ENCODE peak calls at places on chromosomes 4 and X, in six cellular contexts. One of them, this sample, is unnamed.

GRCh38 chr4:5619913-5620625 is 88.3 kb downstream of the EVC2 start:
- DNase-seq in HepG2: no peak
- DNase-seq in SK-N-SH: no peak
- DNase-seq in K562: no peak
- DNase-seq in H1: no peak
- DNase-seq in GM12878: no peak
- DNase-seq in this sample: no peak

GRCh38 chr4:66653937-66654336 is 891.4 kb downstream of the CENPC start:
- DNase-seq in GM12878: no peak
- DNase-seq in H1: no peak
- DNase-seq in HepG2: no peak
- DNase-seq in SK-N-SH: no peak
- DNase-seq in K562: no peak
- DNase-seq in this sample: no peak

GRCh38 chr4:112735474-112735951 is 98.6 kb downstream of the LARP7 start:
- DNase-seq in GM12878: peak; percentile 69
- DNase-seq in K562: no peak
- DNase-seq in SK-N-SH: no peak
- DNase-seq in HepG2: no peak
- DNase-seq in H1: no peak
- DNase-seq in this sample: no peak

GRCh38 chrX:43745938-43746721 is 90.0 kb downstream of the MAOA start:
- DNase-seq in HepG2: no peak
- DNase-seq in K562: no peak
- DNase-seq in H1: no peak
- DNase-seq in GM12878: no peak
- DNase-seq in SK-N-SH: no peak
- DNase-seq in this sample: no peak

GRCh38 chr4:153521995-153522799 is 56.0 kb downstream of the TMEM131L start:
- DNase-seq in GM12878: peak; percentile 71
- DNase-seq in K562: no peak
- DNase-seq in SK-N-SH: no peak
- DNase-seq in H1: no peak
- DNase-seq in HepG2: no peak
- DNase-seq in this sample: no peak

GRCh38 chr4:54165438-54165837 is 63.7 kb upstream of the PDGFRA start:
- DNase-seq in H1: no peak
- DNase-seq in SK-N-SH: no peak
- DNase-seq in GM12878: no peak
- DNase-seq in HepG2: peak; percentile 7
- DNase-seq in K562: no peak
- DNase-seq in this sample: peak; percentile 36

GRCh38 chrX:5163663-5164062 is 1065.0 kb downstream of the NLGN4X start:
- DNase-seq in GM12878: no peak
- DNase-seq in SK-N-SH: no peak
- DNase-seq in K562: no peak
- DNase-seq in H1: no peak
- DNase-seq in HepG2: no peak
- DNase-seq in this sample: no peak

GRCh38 chr4:83561381-83561780 is 25.5 kb downstream of the GPAT3 start:
- DNase-seq in K562: no peak
- DNase-seq in SK-N-SH: no peak
- DNase-seq in HepG2: peak; percentile 55
- DNase-seq in GM12878: no peak
- DNase-seq in H1: no peak
- DNase-seq in this sample: peak; percentile 80

GRCh38 chr4:189096717-189097116 is 844.0 kb upstream of the FRG1 start:
- DNase-seq in K562: peak; percentile 36
- DNase-seq in HepG2: no peak
- DNase-seq in SK-N-SH: peak; percentile 54
- DNase-seq in GM12878: no peak
- DNase-seq in H1: no peak
- DNase-seq in this sample: no peak

GRCh38 chr4:188941524-188942109 is 802.4 kb downstream of the TRIML1 start:
- DNase-seq in SK-N-SH: no peak
- DNase-seq in HepG2: no peak
- DNase-seq in H1: no peak
- DNase-seq in GM12878: no peak
- DNase-seq in K562: no peak
- DNase-seq in this sample: peak; percentile 95

GRCh38 chr4:53547983-53548382 is 43.3 kb downstream of the LNX1 start:
- DNase-seq in H1: no peak
- DNase-seq in SK-N-SH: no peak
- DNase-seq in K562: no peak
- DNase-seq in HepG2: no peak
- DNase-seq in GM12878: no peak
- DNase-seq in this sample: no peak

GRCh38 chr4:139975830-139976272 is 178.1 kb downstream of the MAML3 start:
- DNase-seq in HepG2: no peak
- DNase-seq in H1: no peak
- DNase-seq in K562: no peak
- DNase-seq in GM12878: no peak
- DNase-seq in SK-N-SH: no peak
- DNase-seq in this sample: no peak

GRCh38 chr4:95546866-95547707 is 1.7 kb downstream of the UNC5C start:
- DNase-seq in SK-N-SH: peak; percentile 47
- DNase-seq in K562: no peak
- DNase-seq in GM12878: no peak
- DNase-seq in H1: no peak
- DNase-seq in HepG2: no peak
- DNase-seq in this sample: no peak

GRCh38 chr4:138851626-138852443 is 163.7 kb upstream of the NOCT start:
- DNase-seq in GM12878: no peak
- DNase-seq in H1: no peak
- DNase-seq in HepG2: no peak
- DNase-seq in SK-N-SH: no peak
- DNase-seq in K562: no peak
- DNase-seq in this sample: no peak

GRCh38 chr4:66911898-66912297 is 633.4 kb downstream of the CENPC start:
- DNase-seq in K562: no peak
- DNase-seq in H1: no peak
- DNase-seq in GM12878: no peak
- DNase-seq in SK-N-SH: no peak
- DNase-seq in HepG2: no peak
- DNase-seq in this sample: no peak

GRCh38 chr4:62640296-62640695 is 1440.2 kb downstream of the ADGRL3 start:
- DNase-seq in GM12878: no peak
- DNase-seq in HepG2: no peak
- DNase-seq in K562: no peak
- DNase-seq in H1: no peak
- DNase-seq in SK-N-SH: no peak
- DNase-seq in this sample: no peak

GRCh38 chr4:71441186-71442169 is 102.7 kb downstream of the SLC4A4 start:
- DNase-seq in K562: no peak
- DNase-seq in HepG2: no peak
- DNase-seq in H1: no peak
- DNase-seq in SK-N-SH: no peak
- DNase-seq in GM12878: no peak
- DNase-seq in this sample: no peak

GRCh38 chr4:3320361-3321023 is 27.7 kb downstream of the RGS12 start:
- DNase-seq in HepG2: no peak
- DNase-seq in K562: no peak
- DNase-seq in SK-N-SH: no peak
- DNase-seq in H1: no peak
- DNase-seq in GM12878: no peak
- DNase-seq in this sample: no peak

GRCh38 chrX:154695913-154696312 is 42.5 kb upstream of the CTAG2 start:
- DNase-seq in SK-N-SH: no peak
- DNase-seq in H1: no peak
- DNase-seq in HepG2: no peak
- DNase-seq in GM12878: no peak
- DNase-seq in K562: no peak
- DNase-seq in this sample: no peak

GRCh38 chrX:154698630-154699248 is 45.4 kb upstream of the CTAG2 start:
- DNase-seq in H1: no peak
- DNase-seq in SK-N-SH: no peak
- DNase-seq in GM12878: no peak
- DNase-seq in K562: no peak
- DNase-seq in HepG2: no peak
- DNase-seq in this sample: no peak

GRCh38 chrX:154696328-154697045 is 43.1 kb upstream of the CTAG2 start:
- DNase-seq in H1: no peak
- DNase-seq in SK-N-SH: no peak
- DNase-seq in K562: no peak
- DNase-seq in GM12878: no peak
- DNase-seq in HepG2: no peak
- DNase-seq in this sample: no peak

GRCh38 chrX:154693394-154693793 is 40.0 kb upstream of the CTAG2 start:
- DNase-seq in HepG2: no peak
- DNase-seq in SK-N-SH: no peak
- DNase-seq in K562: no peak
- DNase-seq in GM12878: no peak
- DNase-seq in H1: no peak
- DNase-seq in this sample: no peak
- TF ChIP-seq RAD21 in HepG2: no peak
- TF ChIP-seq RAD21 in SK-N-SH: no peak
- TF ChIP-seq RAD21 in K562: no peak
- TF ChIP-seq RAD21 in GM12878: no peak
- TF ChIP-seq RAD21 in H1: no peak
- TF ChIP-seq RAD21 in this sample: no peak

DNA sequence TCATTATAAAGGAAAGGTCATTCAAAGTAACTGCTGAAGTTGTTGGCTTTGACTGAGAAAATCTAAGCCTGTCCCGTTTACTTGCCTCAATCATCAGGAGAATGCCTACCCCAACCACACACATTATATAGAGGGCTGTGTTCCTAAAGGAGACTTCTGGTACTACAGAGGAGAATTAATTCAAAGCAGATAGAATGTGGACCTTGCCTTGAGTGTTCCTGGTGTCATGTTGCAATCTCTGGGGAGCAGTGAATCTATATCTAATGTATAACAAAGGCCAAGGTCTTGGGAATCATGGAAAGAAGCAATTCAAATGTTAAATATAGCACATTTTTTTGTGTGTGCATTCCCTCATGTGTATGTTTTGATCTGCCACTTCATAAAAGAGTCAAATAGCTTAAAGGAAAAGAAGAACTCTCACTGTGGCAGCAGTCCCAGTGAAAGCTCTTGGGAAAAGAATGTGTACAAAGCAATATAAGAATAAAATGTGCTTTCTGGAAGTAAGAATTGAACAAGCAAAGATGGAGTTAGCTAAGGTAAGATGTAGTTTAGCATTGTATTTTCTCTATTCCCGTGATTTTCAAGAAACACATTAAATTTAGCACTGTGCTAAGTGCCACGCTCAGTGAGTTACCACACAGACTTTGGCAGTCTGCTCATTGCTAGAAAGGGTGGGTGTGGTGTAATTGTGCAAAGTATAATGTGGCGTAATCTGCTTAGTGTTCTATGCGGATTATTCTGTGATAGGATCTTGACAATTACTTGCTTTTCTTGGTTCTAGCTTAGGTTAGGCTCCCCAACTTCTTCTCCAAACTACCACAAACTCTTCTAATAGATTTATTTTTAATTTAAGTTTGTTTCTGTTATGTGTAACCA is 13.7 kb downstream of the ADH6 start:
- DNase-seq in GM12878: no peak
- DNase-seq in HepG2: peak; percentile 83
- DNase-seq in H1: no peak
- DNase-seq in SK-N-SH: no peak
- DNase-seq in K562: no peak
- DNase-seq in this sample: no peak
- H3K79me2 ChIP-seq in GM12878: no peaks in the 10 kb centered on the region
- H3K79me2 ChIP-seq in HepG2: no peaks in the 10 kb centered on the region
- H3K79me2 ChIP-seq in H1: no peaks in the 10 kb centered on the region
- H3K79me2 ChIP-seq in SK-N-SH: no peaks in the 10 kb centered on the region
- H3K79me2 ChIP-seq in K562: no peaks in the 10 kb centered on the region
- H3K79me2 ChIP-seq in this sample: no peaks in the 10 kb centered on the region

DNA sequence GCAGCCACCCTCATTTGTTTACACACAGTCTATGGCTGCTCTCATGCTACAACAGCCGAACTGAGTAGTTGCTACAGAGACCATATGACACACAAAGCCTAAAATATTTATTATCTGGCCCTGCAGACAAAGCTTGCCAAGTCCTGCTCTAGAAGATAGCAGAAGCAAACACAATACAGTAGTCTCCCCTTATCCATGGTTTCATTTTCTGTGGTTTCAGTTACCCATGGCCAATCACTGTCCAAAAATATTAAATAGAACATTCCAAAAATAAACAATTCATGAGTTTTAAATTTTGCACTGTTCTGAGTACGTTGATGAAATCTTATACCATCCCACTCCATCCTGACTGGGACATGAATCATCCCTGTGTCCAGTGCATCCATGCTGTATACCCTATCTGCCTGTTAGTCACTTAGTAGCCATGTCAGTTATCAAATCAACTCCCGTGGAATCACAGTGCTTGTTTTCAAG is 40.2 kb upstream of the ZNF81 start:
- DNase-seq in H1: no peak
- DNase-seq in GM12878: no peak
- DNase-seq in SK-N-SH: no peak
- DNase-seq in HepG2: no peak
- DNase-seq in K562: no peak
- DNase-seq in this sample: no peak
- TF ChIP-seq SIN3A in H1: no peak
- TF ChIP-seq SIN3A in GM12878: no peak
- TF ChIP-seq SIN3A in SK-N-SH: no peak
- TF ChIP-seq SIN3A in HepG2: no peak
- TF ChIP-seq SIN3A in K562: no peak
- TF ChIP-seq SIN3A in this sample: no peak

GRCh38 chr4:16442296-16442695 is 216.0 kb upstream of the TAPT1 start:
- DNase-seq in H1: no peak
- DNase-seq in SK-N-SH: no peak
- DNase-seq in HepG2: no peak
- DNase-seq in GM12878: no peak
- DNase-seq in K562: no peak
- DNase-seq in this sample: no peak

GRCh38 chr4:16439003-16439402 is 212.7 kb upstream of the TAPT1 start:
- DNase-seq in K562: no peak
- DNase-seq in GM12878: no peak
- DNase-seq in H1: no peak
- DNase-seq in SK-N-SH: no peak
- DNase-seq in HepG2: no peak
- DNase-seq in this sample: no peak

GRCh38 chr4:16443504-16444088 is 217.3 kb upstream of the TAPT1 start:
- DNase-seq in SK-N-SH: peak; percentile 36
- DNase-seq in H1: no peak
- DNase-seq in HepG2: peak; percentile 30
- DNase-seq in K562: peak; percentile 33
- DNase-seq in GM12878: no peak
- DNase-seq in this sample: peak; percentile 12

GRCh38 chr4:16439771-16440170 is 213.5 kb upstream of the TAPT1 start:
- DNase-seq in H1: no peak
- DNase-seq in SK-N-SH: no peak
- DNase-seq in GM12878: no peak
- DNase-seq in K562: no peak
- DNase-seq in HepG2: no peak
- DNase-seq in this sample: no peak

GRCh38 chr4:16437836-16438235 is 211.6 kb upstream of the TAPT1 start:
- DNase-seq in K562: no peak
- DNase-seq in H1: no peak
- DNase-seq in SK-N-SH: no peak
- DNase-seq in HepG2: no peak
- DNase-seq in GM12878: no peak
- DNase-seq in this sample: no peak
- TF ChIP-seq RAD21 in K562: no peak
- TF ChIP-seq RAD21 in H1: no peak
- TF ChIP-seq RAD21 in SK-N-SH: no peak
- TF ChIP-seq RAD21 in HepG2: no peak
- TF ChIP-seq RAD21 in GM12878: no peak
- TF ChIP-seq RAD21 in this sample: no peak

This sample was measured in HCT116.